ENCODE peak calls at places on chromosome 1, in ten cellular contexts. One of them, this sample, is unnamed. For H3K9me3 and H3K4me1, the result is how much of the 10 kb centered on the place peaks cover.

GRCh38 chr1:109826446-109826845 is 62.7 kb upstream of the EPS8L3 start:
- DNase-seq in body of pancreas: no peak
- DNase-seq in aorta: no peak
- DNase-seq in SJSA1: no peak
- DNase-seq in CD8-positive, alpha-beta T cell: no peak
- DNase-seq in heart left ventricle: no peak
- DNase-seq in CD8-positive, alpha-beta memory T cell: no peak
- DNase-seq in pancreas: no peak
- DNase-seq in MM.1S: no peak
- DNase-seq in IMR-90: no peak
- DNase-seq in this sample: no peak

GRCh38 chr1:86913896-86914634 is at the start of gene SELENOF:
- DNase-seq in body of pancreas: peak
- DNase-seq in aorta: peak
- DNase-seq in SJSA1: peak
- DNase-seq in CD8-positive, alpha-beta T cell: peak
- DNase-seq in heart left ventricle: peak
- DNase-seq in CD8-positive, alpha-beta memory T cell: peak
- DNase-seq in pancreas: peak
- DNase-seq in MM.1S: peak
- DNase-seq in IMR-90: peak
- DNase-seq in this sample: peak

GRCh38 chr1:185062710-185063370 is 17.5 kb downstream of the RNF2 start:
- DNase-seq in body of pancreas: no peak
- DNase-seq in aorta: no peak
- DNase-seq in SJSA1: no peak
- DNase-seq in CD8-positive, alpha-beta T cell: no peak
- DNase-seq in heart left ventricle: no peak
- DNase-seq in CD8-positive, alpha-beta memory T cell: no peak
- DNase-seq in pancreas: no peak
- DNase-seq in MM.1S: no peak
- DNase-seq in IMR-90: peak
- DNase-seq in this sample: no peak

GRCh38 chr1:112264010-112264409 is 132.0 kb upstream of the CTTNBP2NL start:
- DNase-seq in body of pancreas: no peak
- DNase-seq in aorta: no peak
- DNase-seq in SJSA1: no peak
- DNase-seq in CD8-positive, alpha-beta T cell: no peak
- DNase-seq in heart left ventricle: no peak
- DNase-seq in CD8-positive, alpha-beta memory T cell: no peak
- DNase-seq in pancreas: no peak
- DNase-seq in MM.1S: no peak
- DNase-seq in IMR-90: no peak
- DNase-seq in this sample: no peak

GRCh38 chr1:29349871-29350491 is 113.7 kb downstream of the PTPRU start:
- DNase-seq in body of pancreas: no peak
- DNase-seq in aorta: no peak
- DNase-seq in SJSA1: no peak
- DNase-seq in CD8-positive, alpha-beta T cell: no peak
- DNase-seq in heart left ventricle: no peak
- DNase-seq in CD8-positive, alpha-beta memory T cell: no peak
- DNase-seq in pancreas: no peak
- DNase-seq in MM.1S: peak
- DNase-seq in IMR-90: no peak
- DNase-seq in this sample: no peak

GRCh38 chr1:32363713-32364112 is 1.4 kb downstream of the TSSK3 start:
- DNase-seq in body of pancreas: no peak
- DNase-seq in aorta: no peak
- DNase-seq in SJSA1: no peak
- DNase-seq in CD8-positive, alpha-beta T cell: no peak
- DNase-seq in heart left ventricle: no peak
- DNase-seq in CD8-positive, alpha-beta memory T cell: no peak
- DNase-seq in pancreas: no peak
- DNase-seq in MM.1S: no peak
- DNase-seq in IMR-90: no peak
- DNase-seq in this sample: no peak

GRCh38 chr1:93374334-93375106 is 28.8 kb downstream of the DR1 start:
- DNase-seq in body of pancreas: no peak
- DNase-seq in aorta: no peak
- DNase-seq in SJSA1: no peak
- DNase-seq in CD8-positive, alpha-beta T cell: no peak
- DNase-seq in heart left ventricle: no peak
- DNase-seq in CD8-positive, alpha-beta memory T cell: no peak
- DNase-seq in pancreas: no peak
- DNase-seq in MM.1S: no peak
- DNase-seq in IMR-90: no peak
- DNase-seq in this sample: no peak

GRCh38 chr1:167824163-167824794 is 89.7 kb downstream of the ADCY10 start:
- DNase-seq in body of pancreas: no peak
- DNase-seq in aorta: no peak
- DNase-seq in SJSA1: no peak
- DNase-seq in CD8-positive, alpha-beta T cell: no peak
- DNase-seq in heart left ventricle: no peak
- DNase-seq in CD8-positive, alpha-beta memory T cell: no peak
- DNase-seq in pancreas: no peak
- DNase-seq in MM.1S: no peak
- DNase-seq in IMR-90: no peak
- DNase-seq in this sample: no peak

GRCh38 chr1:36609241-36610027 is 126.7 kb upstream of the CSF3R start:
- DNase-seq in body of pancreas: peak
- DNase-seq in aorta: no peak
- DNase-seq in SJSA1: peak
- DNase-seq in CD8-positive, alpha-beta T cell: no peak
- DNase-seq in heart left ventricle: no peak
- DNase-seq in CD8-positive, alpha-beta memory T cell: peak
- DNase-seq in pancreas: peak
- DNase-seq in MM.1S: peak
- DNase-seq in IMR-90: peak
- DNase-seq in this sample: peak

GRCh38 chr1:215119719-215120118 is 37.2 kb downstream of the KCNK2 start:
- DNase-seq in body of pancreas: no peak
- DNase-seq in aorta: no peak
- DNase-seq in SJSA1: no peak
- DNase-seq in CD8-positive, alpha-beta T cell: no peak
- DNase-seq in heart left ventricle: no peak
- DNase-seq in CD8-positive, alpha-beta memory T cell: no peak
- DNase-seq in pancreas: no peak
- DNase-seq in MM.1S: no peak
- DNase-seq in IMR-90: peak
- DNase-seq in this sample: no peak

GRCh38 chr1:212624976-212625501 is 16.5 kb downstream of the ATF3 start:
- DNase-seq in body of pancreas: no peak
- DNase-seq in aorta: no peak
- DNase-seq in SJSA1: no peak
- DNase-seq in CD8-positive, alpha-beta T cell: no peak
- DNase-seq in heart left ventricle: no peak
- DNase-seq in CD8-positive, alpha-beta memory T cell: no peak
- DNase-seq in pancreas: no peak
- DNase-seq in MM.1S: no peak
- DNase-seq in IMR-90: no peak
- DNase-seq in this sample: no peak

GRCh38 chr1:42834803-42835202 is 11.6 kb upstream of the ZNF691 start:
- DNase-seq in body of pancreas: no peak
- DNase-seq in aorta: no peak
- DNase-seq in SJSA1: no peak
- DNase-seq in CD8-positive, alpha-beta T cell: no peak
- DNase-seq in heart left ventricle: no peak
- DNase-seq in CD8-positive, alpha-beta memory T cell: no peak
- DNase-seq in pancreas: no peak
- DNase-seq in MM.1S: no peak
- DNase-seq in IMR-90: no peak
- DNase-seq in this sample: no peak
- H3K27ac ChIP-seq in body of pancreas: no peak
- H3K27ac ChIP-seq in aorta: no peak
- H3K27ac ChIP-seq in SJSA1: no peak
- H3K27ac ChIP-seq in CD8-positive, alpha-beta T cell: no peak
- H3K27ac ChIP-seq in heart left ventricle: no peak
- H3K27ac ChIP-seq in CD8-positive, alpha-beta memory T cell: no peak
- H3K27ac ChIP-seq in pancreas: no peak
- H3K27ac ChIP-seq in MM.1S: no peak
- H3K27ac ChIP-seq in IMR-90: no peak
- H3K27ac ChIP-seq in this sample: no peak

GRCh38 chr1:152728986-152729385 is 21.0 kb downstream of the LCE4A start:
- DNase-seq in body of pancreas: no peak
- DNase-seq in aorta: no peak
- DNase-seq in SJSA1: no peak
- DNase-seq in CD8-positive, alpha-beta T cell: no peak
- DNase-seq in heart left ventricle: no peak
- DNase-seq in CD8-positive, alpha-beta memory T cell: no peak
- DNase-seq in pancreas: no peak
- DNase-seq in MM.1S: no peak
- DNase-seq in IMR-90: no peak
- DNase-seq in this sample: no peak
- H3K9me3 ChIP-seq in body of pancreas: under half
- H3K9me3 ChIP-seq in aorta: under half
- H3K9me3 ChIP-seq in SJSA1: under half
- H3K9me3 ChIP-seq in CD8-positive, alpha-beta T cell: under half
- H3K9me3 ChIP-seq in heart left ventricle: under half
- H3K9me3 ChIP-seq in CD8-positive, alpha-beta memory T cell: under half
- H3K9me3 ChIP-seq in pancreas: under half
- H3K9me3 ChIP-seq in MM.1S: under half
- H3K9me3 ChIP-seq in IMR-90: under half
- H3K9me3 ChIP-seq in this sample: under half

DNA sequence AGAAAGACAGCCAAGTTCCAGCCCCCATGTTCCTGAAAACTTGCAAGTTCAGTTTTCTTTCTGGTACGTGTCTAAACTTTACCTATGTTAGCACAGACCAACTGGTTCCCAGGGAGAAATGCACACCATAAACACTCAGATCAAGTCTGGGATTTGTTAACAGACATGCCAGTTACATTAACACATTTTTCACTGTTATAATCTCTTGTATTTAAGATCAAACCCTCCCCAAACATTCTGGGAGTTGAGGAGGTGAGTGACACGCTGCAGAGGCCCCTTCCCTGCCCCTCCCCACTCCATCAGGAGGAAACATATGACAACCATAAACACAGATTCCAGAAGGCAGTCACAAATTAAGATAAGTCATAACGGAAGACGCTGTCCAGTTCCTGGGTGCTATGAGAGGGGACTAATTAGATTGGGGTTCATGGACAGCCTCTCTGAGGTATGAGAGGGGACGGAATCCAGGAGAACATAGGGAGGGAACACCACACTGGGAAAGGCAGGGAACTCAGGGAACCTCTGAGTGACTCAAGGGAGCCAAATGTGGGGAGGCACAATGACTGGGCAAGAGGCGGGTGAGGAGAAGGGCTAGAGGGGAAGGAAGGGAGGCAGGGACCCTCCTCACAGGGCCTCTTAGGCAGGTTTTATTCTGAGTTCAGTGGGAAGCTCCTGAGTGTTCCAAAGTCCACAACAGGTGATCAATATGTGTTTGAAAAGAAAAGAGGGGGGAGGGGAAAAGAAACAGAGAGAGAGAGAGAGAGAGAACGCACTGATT is 25.0 kb downstream of the DUSP10 start:
- DNase-seq in body of pancreas: no peak
- DNase-seq in aorta: no peak
- DNase-seq in SJSA1: no peak
- DNase-seq in CD8-positive, alpha-beta T cell: no peak
- DNase-seq in heart left ventricle: no peak
- DNase-seq in CD8-positive, alpha-beta memory T cell: no peak
- DNase-seq in pancreas: no peak
- DNase-seq in MM.1S: no peak
- DNase-seq in IMR-90: no peak
- DNase-seq in this sample: no peak
- H3K4me1 ChIP-seq in body of pancreas: half or more
- H3K4me1 ChIP-seq in aorta: under half
- H3K4me1 ChIP-seq in SJSA1: half or more
- H3K4me1 ChIP-seq in CD8-positive, alpha-beta T cell: under half
- H3K4me1 ChIP-seq in heart left ventricle: under half
- H3K4me1 ChIP-seq in CD8-positive, alpha-beta memory T cell: under half
- H3K4me1 ChIP-seq in pancreas: half or more
- H3K4me1 ChIP-seq in MM.1S: under half
- H3K4me1 ChIP-seq in IMR-90: half or more
- H3K4me1 ChIP-seq in this sample: half or more

GRCh38 chr1:61569212-61569621 is 155.7 kb downstream of the TM2D1 start:
- DNase-seq in body of pancreas: no peak
- DNase-seq in aorta: no peak
- DNase-seq in SJSA1: no peak
- DNase-seq in CD8-positive, alpha-beta T cell: no peak
- DNase-seq in heart left ventricle: no peak
- DNase-seq in CD8-positive, alpha-beta memory T cell: no peak
- DNase-seq in pancreas: no peak
- DNase-seq in MM.1S: no peak
- DNase-seq in IMR-90: no peak
- DNase-seq in this sample: no peak

GRCh38 chr1:61570191-61570590 is 154.8 kb downstream of the TM2D1 start:
- DNase-seq in body of pancreas: no peak
- DNase-seq in aorta: no peak
- DNase-seq in SJSA1: no peak
- DNase-seq in CD8-positive, alpha-beta T cell: no peak
- DNase-seq in heart left ventricle: no peak
- DNase-seq in CD8-positive, alpha-beta memory T cell: no peak
- DNase-seq in pancreas: no peak
- DNase-seq in MM.1S: no peak
- DNase-seq in IMR-90: no peak
- DNase-seq in this sample: no peak

GRCh38 chr1:61566177-61566576 is 158.8 kb downstream of the TM2D1 start:
- DNase-seq in body of pancreas: no peak
- DNase-seq in aorta: no peak
- DNase-seq in SJSA1: no peak
- DNase-seq in CD8-positive, alpha-beta T cell: no peak
- DNase-seq in heart left ventricle: no peak
- DNase-seq in CD8-positive, alpha-beta memory T cell: no peak
- DNase-seq in pancreas: no peak
- DNase-seq in MM.1S: no peak
- DNase-seq in IMR-90: no peak
- DNase-seq in this sample: no peak

GRCh38 chr1:61563611-61564010 is 161.3 kb downstream of the TM2D1 start:
- DNase-seq in body of pancreas: no peak
- DNase-seq in aorta: no peak
- DNase-seq in SJSA1: no peak
- DNase-seq in CD8-positive, alpha-beta T cell: no peak
- DNase-seq in heart left ventricle: no peak
- DNase-seq in CD8-positive, alpha-beta memory T cell: no peak
- DNase-seq in pancreas: no peak
- DNase-seq in MM.1S: no peak
- DNase-seq in IMR-90: no peak
- DNase-seq in this sample: no peak

DNA sequence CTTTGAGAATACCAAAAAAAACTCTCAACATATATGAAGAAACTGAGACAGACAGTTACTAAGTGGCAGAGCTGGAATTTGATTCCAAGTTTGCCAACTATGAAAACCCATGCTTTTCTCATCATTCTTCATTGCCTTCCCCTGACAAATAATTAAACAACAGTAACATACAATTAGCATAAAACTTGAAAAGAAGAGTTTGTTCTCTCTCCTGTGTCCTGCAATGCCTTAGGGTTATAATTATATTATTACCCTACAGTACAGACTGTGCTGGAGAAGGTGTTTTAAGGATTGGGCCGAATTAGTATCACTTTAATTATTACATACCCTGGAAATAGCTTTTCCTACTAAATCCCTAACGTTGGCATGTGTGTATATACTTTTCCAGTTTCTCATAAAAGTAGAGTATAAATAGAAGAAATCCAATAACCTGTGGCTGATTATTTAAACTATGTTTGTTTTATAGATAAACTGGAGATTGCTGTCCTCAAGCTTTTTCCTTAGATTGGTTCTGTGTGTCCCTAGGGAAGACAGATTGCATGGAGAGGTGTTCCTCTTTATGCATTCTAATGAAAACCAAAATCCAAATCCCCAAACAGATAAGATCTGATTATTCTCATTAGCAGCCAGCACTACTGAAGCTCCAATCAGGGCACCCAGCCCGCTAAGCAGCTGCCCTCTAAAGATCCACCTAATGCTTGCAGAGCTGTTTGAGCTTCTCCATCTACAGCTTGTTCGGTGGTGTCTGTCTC is 156.3 kb downstream of the TM2D1 start:
- DNase-seq in body of pancreas: no peak
- DNase-seq in aorta: no peak
- DNase-seq in SJSA1: no peak
- DNase-seq in CD8-positive, alpha-beta T cell: no peak
- DNase-seq in heart left ventricle: no peak
- DNase-seq in CD8-positive, alpha-beta memory T cell: no peak
- DNase-seq in pancreas: no peak
- DNase-seq in MM.1S: no peak
- DNase-seq in IMR-90: no peak
- DNase-seq in this sample: no peak
- H3K27ac ChIP-seq in body of pancreas: no peak
- H3K27ac ChIP-seq in aorta: no peak
- H3K27ac ChIP-seq in SJSA1: no peak
- H3K27ac ChIP-seq in CD8-positive, alpha-beta T cell: no peak
- H3K27ac ChIP-seq in heart left ventricle: no peak
- H3K27ac ChIP-seq in CD8-positive, alpha-beta memory T cell: no peak
- H3K27ac ChIP-seq in pancreas: no peak
- H3K27ac ChIP-seq in MM.1S: no peak
- H3K27ac ChIP-seq in IMR-90: no peak
- H3K27ac ChIP-seq in this sample: no peak